ENCODE peak calls at places on chromosome 11, in six cellular contexts. K is SHP77, F is COR-L47, W is MG63, O is Daoy, U is H7. X is an unnamed sample.

GRCh38 chr11:35567737-35568465 is 42.5 kb upstream of the PAMR1 start:
- DNase-seq in K (peak; percentile 12), F (peak; percentile 21), W (no peak), O (no peak), U (no peak), X (no peak)

GRCh38 chr11:62141111-62142042 is 17.6 kb downstream of the INCENP start:
- DNase-seq in K (no peak), F (no peak), W (no peak), O (no peak), U (no peak), X (peak; percentile 27)

GRCh38 chr11:67027943-67028542 is 5.1 kb downstream of the SYT12 start:
- DNase-seq in K (no peak), F (no peak), W (no peak), O (peak; percentile 61), U (peak; percentile 57), X (no peak)

GRCh38 chr11:126390418-126390817 is 34.9 kb downstream of the ST3GAL4 start:
- DNase-seq in K (no peak), F (no peak), W (no peak), O (no peak), U (no peak), X (no peak)

GRCh38 chr11:22479133-22479690 is 141.0 kb downstream of the SLC17A6 start:
- DNase-seq in K (no peak), F (no peak), W (no peak), O (no peak), U (no peak), X (no peak)

GRCh38 chr11:62883677-62884076 is 3.0 kb downstream of the SLC3A2 start:
- DNase-seq in K (no peak), F (no peak), W (no peak), O (no peak), U (no peak), X (no peak)

GRCh38 chr11:129451524-129451923 is 75.9 kb downstream of the BARX2 start:
- DNase-seq in K (no peak), F (no peak), W (no peak), O (no peak), U (no peak), X (no peak)

GRCh38 chr11:47271961-47272661 is 2.2 kb downstream of the MADD start:
- DNase-seq in K (peak; percentile 75), F (no peak), W (no peak), O (no peak), U (no peak), X (no peak)

GRCh38 chr11:7563269-7563668 is 49.5 kb downstream of the PPFIBP2 start:
- DNase-seq in K (no peak), F (no peak), W (no peak), O (no peak), U (no peak), X (no peak)

GRCh38 chr11:118258410-118258809 is 5.7 kb downstream of the MPZL2 start:
- DNase-seq in K (no peak), F (no peak), W (no peak), O (no peak), U (no peak), X (no peak)

GRCh38 chr11:79025097-79025496 is 415.7 kb downstream of the TENM4 start:
- DNase-seq in K (no peak), F (no peak), W (no peak), O (no peak), U (no peak), X (no peak)

GRCh38 chr11:10302744-10303557 is 1.9 kb upstream of the ADM start:
- DNase-seq in K (peak; percentile 41), F (peak; percentile 75), W (peak; percentile 88), O (peak; percentile 61), U (peak; percentile 76), X (peak; percentile 86)

GRCh38 chr11:134466035-134466908 is 54.2 kb upstream of the B3GAT1 start:
- DNase-seq in K (no peak), F (no peak), W (no peak), O (no peak), U (peak; percentile 82), X (no peak)

GRCh38 chr11:70952171-70952570 is 300.2 kb downstream of the SHANK2 start:
- DNase-seq in K (no peak), F (no peak), W (no peak), O (no peak), U (no peak), X (no peak)

GRCh38 chr11:116707746-116708145 is 65.0 kb downstream of the BUD13 start:
- DNase-seq in K (no peak), F (no peak), W (no peak), O (no peak), U (no peak), X (no peak)

GRCh38 chr11:129846508-129847335 is 31.1 kb downstream of the TMEM45B start:
- DNase-seq in K (peak; percentile 28), F (peak; percentile 12), W (peak; percentile 37), O (peak; percentile 91), U (no peak), X (no peak)

GRCh38 chr11:74397531-74398243 is 546 bp downstream of the PGM2L1 start:
- DNase-seq in K (peak; percentile 72), F (peak; percentile 50), W (no peak), O (peak; percentile 55), U (peak; percentile 59), X (peak; percentile 63)

GRCh38 chr11:3074912-3075589 is 17.8 kb upstream of the CARS1 start:
- DNase-seq in K (peak; percentile 0), F (peak; percentile 90), W (no peak), O (no peak), U (no peak), X (no peak)

GRCh38 chr11:62075438-62075837 is 48.4 kb upstream of the INCENP start:
- DNase-seq in K (no peak), F (no peak), W (no peak), O (no peak), U (no peak), X (no peak)

GRCh38 chr11:77170107-77170506 is 42.1 kb downstream of the MYO7A start:
- DNase-seq in K (no peak), F (no peak), W (no peak), O (no peak), U (peak; percentile 85), X (no peak)

GRCh38 chr11:12318791-12319733 is 58.3 kb upstream of the PARVA start:
- DNase-seq in K (peak; percentile 74), F (peak; percentile 95), W (peak; percentile 22), O (no peak), U (peak; percentile 31), X (no peak)

GRCh38 chr11:2931771-2932738 is 2.8 kb upstream of the PHLDA2 start:
- DNase-seq in K (no peak), F (no peak), W (no peak), O (no peak), U (peak; percentile 55), X (no peak)

GRCh38 chr11:80188228-80188627 is 747.4 kb upstream of the TENM4 start:
- DNase-seq in K (no peak), F (no peak), W (no peak), O (no peak), U (no peak), X (no peak)

GRCh38 chr11:134577801-134578200 is 165.8 kb upstream of the B3GAT1 start:
- DNase-seq in K (no peak), F (no peak), W (no peak), O (no peak), U (no peak), X (no peak)

GRCh38 chr11:104333977-104334376 is 170.0 kb upstream of the PDGFD start:
- DNase-seq in K (no peak), F (no peak), W (no peak), O (no peak), U (no peak), X (no peak)

GRCh38 chr11:63536669-63537292 is at the start of gene PLAAT4:
- DNase-seq in K (no peak), F (no peak), W (peak; percentile 57), O (peak; percentile 57), U (peak; percentile 36), X (peak; percentile 58)

GRCh38 chr11:78449866-78450265 is 32.2 kb upstream of the GAB2 start:
- DNase-seq in K (no peak), F (no peak), W (no peak), O (no peak), U (no peak), X (no peak)

GRCh38 chr11:60985991-60986915 is 14.8 kb downstream of the CD6 start:
- DNase-seq in K (no peak), F (no peak), W (peak; percentile 22), O (peak; percentile 46), U (no peak), X (peak; percentile 93)

GRCh38 chr11:96037267-96037990 is 113.5 kb upstream of the MTMR2 start:
- DNase-seq in K (no peak), F (no peak), W (peak; percentile 39), O (peak; percentile 35), U (peak; percentile 27), X (no peak)

GRCh38 chr11:69142894-69143293 is 12.8 kb upstream of the SMIM38 start:
- DNase-seq in K (no peak), F (no peak), W (no peak), O (no peak), U (no peak), X (no peak)

GRCh38 chr11:19432370-19433163 is 191.8 kb upstream of the E2F8 start:
- DNase-seq in K (no peak), F (no peak), W (peak; percentile 66), O (peak; percentile 83), U (no peak), X (no peak)

GRCh38 chr11:28739489-28740280 is 631.5 kb downstream of the METTL15 start:
- DNase-seq in K (no peak), F (peak; percentile 29), W (no peak), O (no peak), U (no peak), X (no peak)

GRCh38 chr11:110565344-110565684 is 135.6 kb downstream of the FDX1 start:
- DNase-seq in K (no peak), F (no peak), W (no peak), O (no peak), U (peak; percentile 9), X (no peak)

GRCh38 chr11:113119074-113119473 is 157.9 kb downstream of the NCAM1 start:
- DNase-seq in K (no peak), F (no peak), W (no peak), O (peak; percentile 72), U (no peak), X (no peak)

GRCh38 chr11:88305430-88305829 is 32.1 kb downstream of the CTSC start:
- DNase-seq in K (no peak), F (no peak), W (no peak), O (no peak), U (no peak), X (no peak)

X was measured in activated CD8-positive, alpha-beta memory T cell treated with anti-CD3 and anti-CD28 coated beads, Interleukin-2, amount 10 ng/mL, durations not matched to agents 7 days and 5 days.